ENCODE peak calls at places on chromosomes 11 and 22, in four cellular contexts. N is effector CD4-positive, alpha-beta T cell; E is prostate gland; X is stimulated activated naive CD8-positive, alpha-beta T cell treated with anti-CD3 and anti-CD28 coated beads, Interleukin-15, Interleukin-2, amounts not matched to agents 100 U/mL and 50 U/mL, for 24 hours. R is an unnamed sample.

GRCh38 chr11:116376547-116376946 is 396.2 kb downstream of the BUD13 start:
- DNase-seq in N (no peak), E (no peak), X (no peak), R (no peak)

GRCh38 chr11:86245369-86246292 is 1.1 kb downstream of the EED start:
- DNase-seq in N (no peak), E (no peak), X (peak; percentile 41), R (no peak)

GRCh38 chr22:31122532-31123291 is at the start of gene INPP5J:
- DNase-seq in N (no peak), E (peak; percentile 55), X (no peak), R (peak; percentile 69)

GRCh38 chr22:32824531-32825315 is 23.2 kb downstream of the TIMP3 start:
- DNase-seq in N (no peak), E (no peak), X (no peak), R (no peak)

GRCh38 chr22:31695423-31695822 is 33.4 kb upstream of the PISD start:
- DNase-seq in N (no peak), E (no peak), X (no peak), R (no peak)

GRCh38 chr11:119258983-119259382 is 52.8 kb downstream of the CBL start:
- DNase-seq in N (no peak), E (no peak), X (no peak), R (no peak)

GRCh38 chr11:61635304-61635703 is 44.9 kb upstream of the DAGLA start:
- DNase-seq in N (no peak), E (no peak), X (no peak), R (no peak)

GRCh38 chr11:18054511-18055103 is 8.5 kb upstream of the TPH1 start:
- DNase-seq in N (no peak), E (no peak), X (no peak), R (no peak)

GRCh38 chr11:38384568-38384967 is 1786.5 kb upstream of the RAG2 start:
- DNase-seq in N (no peak), E (no peak), X (no peak), R (no peak)

GRCh38 chr11:2122222-2122906 is 16.8 kb downstream of the IGF2 start:
- DNase-seq in N (no peak), E (no peak), X (no peak), R (no peak)

GRCh38 chr11:28585007-28585406 is 476.8 kb downstream of the METTL15 start:
- DNase-seq in N (no peak), E (no peak), X (no peak), R (no peak)

GRCh38 chr22:35376728-35377472 is 4.0 kb upstream of the HMOX1 start:
- DNase-seq in N (no peak), E (peak; percentile 91), X (peak; percentile 57), R (peak; percentile 73)

GRCh38 chr11:10858505-10859360 is 880 bp upstream of the ZBED5 start:
- DNase-seq in N (peak; percentile 33), E (peak; percentile 54), X (peak; percentile 59), R (peak; percentile 80)

GRCh38 chr11:99069831-99070444 is 49.2 kb downstream of the CNTN5 start:
- DNase-seq in N (no peak), E (no peak), X (no peak), R (no peak)

GRCh38 chr22:28410050-28410816 is 269.4 kb downstream of the TTC28 start:
- DNase-seq in N (no peak), E (no peak), X (no peak), R (no peak)

GRCh38 chr11:129888451-129888850 is 6.9 kb downstream of the NFRKB start:
- DNase-seq in N (no peak), E (no peak), X (no peak), R (no peak)

GRCh38 chr22:46959369-46959768 is 196.9 kb downstream of the TBC1D22A start:
- DNase-seq in N (no peak), E (no peak), X (no peak), R (no peak)

GRCh38 chr11:29343465-29344333 is 673.1 kb downstream of the KCNA4 start:
- DNase-seq in N (no peak), E (peak; percentile 4), X (peak; percentile 48), R (peak; percentile 70)

GRCh38 chr11:14184548-14184947 is 174.4 kb downstream of the RRAS2 start:
- DNase-seq in N (no peak), E (no peak), X (no peak), R (no peak)

GRCh38 chr11:68997124-68997994 is 15.7 kb downstream of the MRGPRF start:
- DNase-seq in N (no peak), E (no peak), X (no peak), R (peak; percentile 41)

GRCh38 chr11:33033493-33033892 is 5.9 kb upstream of the TCP11L1 start:
- DNase-seq in N (no peak), E (no peak), X (no peak), R (no peak)

GRCh38 chr11:1864216-1864615 is 11.3 kb downstream of the LSP1 start:
- DNase-seq in N (no peak), E (no peak), X (no peak), R (no peak)

GRCh38 chr11:125451400-125452124 is 44.5 kb downstream of the FEZ1 start:
- DNase-seq in N (no peak), E (no peak), X (peak; percentile 23), R (peak; percentile 92)